ENCODE peak calls at places on chromosomes 2 and 18, in nine cellular contexts. S is ovary, J is right lobe of liver, R is spleen, Y is esophagus squamous epithelium, P is adrenal gland, N is uterus, D is vagina, E is Peyer's patch. O is an unnamed sample.
A peak's percentile ranks its signal among the peaks of the same experiment; 100 is the strongest.

GRCh38 chr2:36889782-36890181 is 76.6 kb downstream of the STRN start:
- DNase-seq in D (no peak), J (no peak), Y (no peak), E (no peak), R (no peak), S (no peak), P (no peak), N (no peak), O (no peak)

GRCh38 chr18:58865714-58866113 is 1.0 kb downstream of the ZNF532 start:
- DNase-seq in P (no peak), J (no peak), E (no peak), D (no peak), R (no peak), N (no peak), Y (no peak), S (no peak), O (no peak)

GRCh38 chr2:174176898-174177297 is 71.4 kb downstream of the OLA1 start:
- DNase-seq in R (no peak), Y (no peak), J (no peak), P (no peak), S (no peak), N (no peak), E (no peak), D (no peak), O (no peak)

GRCh38 chr2:77363277-77363676 is 158.9 kb downstream of the LRRTM4 start:
- DNase-seq in S (no peak), P (no peak), N (no peak), D (no peak), Y (no peak), J (no peak), R (no peak), E (no peak), O (no peak)

GRCh38 chr2:225457462-225457861 is 58.0 kb downstream of the NYAP2 start:
- DNase-seq in N (no peak), P (no peak), S (no peak), Y (no peak), R (no peak), E (no peak), D (no peak), J (no peak), O (no peak)

GRCh38 chr18:24368749-24369148 is 28.9 kb downstream of the OSBPL1A start:
- DNase-seq in E (no peak), P (no peak), N (no peak), S (no peak), D (no peak), Y (no peak), J (no peak), R (no peak), O (no peak)

GRCh38 chr2:9556121-9556869 is 665 bp upstream of the ADAM17 start:
- DNase-seq in N (no peak), R (no peak), S (no peak), D (no peak), P (no peak), E (no peak), Y (no peak), J (no peak), O (no peak)

GRCh38 chr2:126952216-126952615 is 53.5 kb downstream of the TEX51 start:
- DNase-seq in N (no peak), D (no peak), Y (no peak), P (no peak), S (no peak), R (no peak), J (no peak), E (no peak), O (no peak)

GRCh38 chr2:202624133-202624532 is 10.6 kb upstream of the FAM117B start:
- DNase-seq in D (no peak), P (no peak), S (no peak), R (no peak), E (no peak), Y (no peak), N (no peak), J (no peak), O (no peak)

GRCh38 chr2:70616168-70616694 is 62.6 kb upstream of the TGFA start:
- DNase-seq in P (no peak), D (no peak), S (no peak), J (no peak), E (peak; percentile 55), Y (no peak), N (no peak), R (no peak), O (no peak)

GRCh38 chr2:237143676-237144440 is 58.2 kb downstream of the COPS8 start:
- DNase-seq in E (no peak), R (no peak), J (no peak), S (no peak), D (peak; percentile 83), Y (no peak), P (no peak), N (no peak), O (no peak)

GRCh38 chr2:39516347-39517101 is 79.4 kb upstream of the MAP4K3 start:
- DNase-seq in R (no peak), D (no peak), P (peak; percentile 78), J (peak; percentile 55), S (no peak), Y (no peak), N (peak; percentile 65), E (no peak), O (peak; percentile 34)

GRCh38 chr2:11398710-11399109 is 54.3 kb upstream of the ROCK2 start:
- DNase-seq in P (no peak), D (no peak), R (no peak), J (no peak), E (peak; percentile 81), Y (no peak), N (no peak), S (no peak), O (peak; percentile 66)

GRCh38 chr18:77046409-77046808 is 86.2 kb downstream of the MBP start:
- DNase-seq in Y (no peak), E (no peak), S (no peak), P (no peak), J (no peak), R (no peak), N (no peak), D (no peak), O (no peak)

GRCh38 chr2:208645226-208645625 is 238.6 kb downstream of the PTH2R start:
- DNase-seq in J (no peak), P (no peak), Y (no peak), D (no peak), E (no peak), N (no peak), R (no peak), S (no peak), O (no peak)

GRCh38 chr2:85589982-85590791 is 5.4 kb upstream of the RNF181 start:
- DNase-seq in D (no peak), R (no peak), Y (no peak), P (peak; percentile 78), E (no peak), N (no peak), J (no peak), S (no peak), O (no peak)

GRCh38 chr2:85695691-85696668 is 1.8 kb downstream of the GNLY start:
- DNase-seq in P (peak; percentile 48), N (no peak), R (no peak), S (no peak), Y (no peak), D (no peak), J (no peak), E (no peak), O (no peak)

DNA sequence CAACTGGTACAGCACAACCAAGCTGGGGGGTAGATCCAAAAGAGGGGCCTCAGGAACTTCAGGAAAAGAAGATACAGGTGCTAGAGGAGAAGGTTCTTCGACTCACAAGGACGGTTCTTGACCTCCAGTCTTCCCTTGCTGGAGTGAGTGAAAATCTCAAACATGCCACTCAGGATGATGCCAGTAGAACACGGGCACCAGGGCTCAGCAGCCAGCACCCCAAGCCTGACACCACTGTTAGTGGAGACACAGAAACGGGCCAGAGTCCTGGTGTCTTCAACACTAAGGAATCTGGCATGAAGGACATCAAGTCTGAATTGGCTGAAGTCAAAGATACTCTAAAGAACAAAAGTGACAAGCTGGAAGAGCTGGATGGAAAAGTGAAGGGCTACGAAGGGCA is 43.8 kb downstream of the EMILIN2 start:
- DNase-seq in S (no peak), P (no peak), J (no peak), Y (no peak), N (no peak), E (no peak), D (no peak), R (no peak), O (no peak)
- H3K36me3 ChIP-seq in S (no peaks in the 10 kb centered on the region), P (no peaks in the 10 kb centered on the region), J (no peaks in the 10 kb centered on the region), Y (no peaks in the 10 kb centered on the region), N (no peaks in the 10 kb centered on the region), E (no peaks in the 10 kb centered on the region), D (no peaks in the 10 kb centered on the region), R (no peaks in the 10 kb centered on the region), O (no peaks in the 10 kb centered on the region)

DNA sequence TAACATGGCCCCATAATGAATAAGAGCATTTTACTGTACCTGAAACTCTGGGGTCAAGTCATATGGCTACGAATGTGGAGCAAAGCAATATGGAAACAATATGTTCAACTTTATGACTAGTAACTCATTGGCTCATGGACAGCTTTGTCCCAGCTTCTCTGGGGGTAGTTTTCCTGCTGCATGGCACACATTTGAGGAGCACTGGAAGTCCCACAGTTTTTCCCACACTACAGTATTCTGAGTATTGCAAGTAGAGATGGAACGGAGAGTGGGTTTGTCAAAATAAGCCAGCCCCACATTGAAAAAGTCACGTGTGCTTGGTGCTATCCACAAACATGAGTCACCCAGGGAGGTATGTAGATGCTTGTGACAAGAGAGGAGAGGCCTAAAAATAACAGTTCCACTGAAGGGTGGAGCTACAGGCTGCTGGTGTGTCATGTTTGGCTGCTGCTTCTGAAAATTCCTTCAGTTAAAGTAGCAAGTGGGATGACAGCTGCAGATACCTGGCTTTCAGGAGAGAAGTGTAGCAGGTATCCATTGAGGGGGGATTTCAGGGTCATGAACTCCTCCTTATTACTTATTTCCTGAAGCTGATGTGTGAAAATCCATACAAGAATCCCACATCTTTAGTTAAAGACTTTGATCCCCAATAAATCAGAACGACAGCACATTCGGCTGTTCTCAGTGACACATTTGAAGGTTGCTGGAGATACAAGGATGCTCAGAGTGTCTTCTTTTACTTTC is 48.3 kb upstream of the CTAGE1 start:
- DNase-seq in J (no peak), S (no peak), D (no peak), R (no peak), E (no peak), N (peak; percentile 61), Y (no peak), P (peak; percentile 87), O (no peak)
- TF ChIP-seq POLR2A in J (no peak), S (no peak), D (no peak), R (no peak), E (no peak), N (no peak), Y (no peak), P (no peak), O (no peak)

DNA sequence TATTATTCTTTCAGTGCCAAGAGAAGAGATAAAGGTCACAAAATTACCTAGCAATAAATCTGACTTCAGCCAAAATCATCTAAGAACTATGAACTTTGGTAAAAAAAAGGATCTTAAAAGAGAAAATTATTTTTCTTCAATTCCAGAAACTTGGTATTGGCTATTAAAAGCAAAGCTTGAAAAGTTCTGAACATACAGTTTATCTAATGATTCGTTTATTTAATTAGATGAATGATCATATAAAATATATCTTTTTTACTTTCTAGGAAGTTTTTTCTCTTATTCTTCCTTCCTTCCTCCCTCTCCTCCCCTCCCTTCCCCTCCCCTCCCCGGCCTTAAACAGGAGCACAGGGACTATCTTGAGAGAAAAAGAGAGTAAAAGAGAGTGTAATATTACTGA is 536.1 kb downstream of the SOX11 start:
- DNase-seq in E (no peak), S (no peak), P (no peak), D (no peak), J (no peak), Y (no peak), N (no peak), R (no peak), O (no peak)
- H3K36me3 ChIP-seq in E (no peaks in the 10 kb centered on the region), S (no peaks in the 10 kb centered on the region), P (no peaks in the 10 kb centered on the region), D (no peaks in the 10 kb centered on the region), J (no peaks in the 10 kb centered on the region), Y (no peaks in the 10 kb centered on the region), N (no peaks in the 10 kb centered on the region), R (no peaks in the 10 kb centered on the region), O (no peaks in the 10 kb centered on the region)

GRCh38 chr18:74947875-74948274 is 261.1 kb downstream of the PTGR3 start:
- DNase-seq in J (no peak), Y (no peak), D (no peak), E (no peak), P (no peak), S (no peak), N (no peak), R (no peak), O (no peak)
- TF ChIP-seq POLR2A in J (no peak), Y (no peak), D (no peak), E (no peak), P (no peak), S (no peak), N (no peak), R (no peak), O (no peak)

O was measured in gastrocnemius medialis.